ENCODE peak calls at places on chromosomes 3 and 15, in nine cellular contexts. One of them, this sample, is unnamed. For H3K4me1, the result is how much of the 10 kb centered on the place peaks cover.

GRCh38 chr15:100515758-100516157 is 13.0 kb downstream of the CERS3 start:
- DNase-seq in CD8-positive, alpha-beta memory T cell: no peak
- DNase-seq in adrenal gland: no peak
- DNase-seq in CD8-positive, alpha-beta T cell: no peak
- DNase-seq in upper lobe of right lung: no peak
- DNase-seq in A549: no peak
- DNase-seq in body of pancreas: no peak
- DNase-seq in IMR-90: no peak
- DNase-seq in heart left ventricle: no peak
- DNase-seq in this sample: peak

GRCh38 chr15:75823860-75824613 is 19.2 kb upstream of the UBE2Q2 start:
- DNase-seq in adrenal gland: no peak
- DNase-seq in CD8-positive, alpha-beta T cell: no peak
- DNase-seq in CD8-positive, alpha-beta memory T cell: no peak
- DNase-seq in heart left ventricle: no peak
- DNase-seq in upper lobe of right lung: no peak
- DNase-seq in A549: no peak
- DNase-seq in body of pancreas: peak
- DNase-seq in IMR-90: no peak
- DNase-seq in this sample: no peak

GRCh38 chr3:173275740-173276139 is 121.8 kb upstream of the NLGN1 start:
- DNase-seq in heart left ventricle: no peak
- DNase-seq in CD8-positive, alpha-beta T cell: no peak
- DNase-seq in CD8-positive, alpha-beta memory T cell: no peak
- DNase-seq in upper lobe of right lung: no peak
- DNase-seq in IMR-90: no peak
- DNase-seq in body of pancreas: no peak
- DNase-seq in adrenal gland: no peak
- DNase-seq in A549: no peak
- DNase-seq in this sample: no peak

GRCh38 chr15:100030586-100031249 is 297.5 kb upstream of the LYSMD4 start:
- DNase-seq in heart left ventricle: no peak
- DNase-seq in body of pancreas: no peak
- DNase-seq in A549: no peak
- DNase-seq in IMR-90: peak
- DNase-seq in CD8-positive, alpha-beta memory T cell: no peak
- DNase-seq in adrenal gland: no peak
- DNase-seq in upper lobe of right lung: no peak
- DNase-seq in CD8-positive, alpha-beta T cell: no peak
- DNase-seq in this sample: no peak

GRCh38 chr15:100332721-100333120 is 9.1 kb downstream of the ADAMTS17 start:
- DNase-seq in IMR-90: no peak
- DNase-seq in CD8-positive, alpha-beta memory T cell: no peak
- DNase-seq in A549: no peak
- DNase-seq in body of pancreas: no peak
- DNase-seq in adrenal gland: no peak
- DNase-seq in CD8-positive, alpha-beta T cell: no peak
- DNase-seq in upper lobe of right lung: no peak
- DNase-seq in heart left ventricle: no peak
- DNase-seq in this sample: no peak

GRCh38 chr15:74319596-74320357 is 47.7 kb downstream of the CYP11A1 start:
- DNase-seq in heart left ventricle: peak
- DNase-seq in CD8-positive, alpha-beta T cell: no peak
- DNase-seq in adrenal gland: no peak
- DNase-seq in body of pancreas: no peak
- DNase-seq in IMR-90: no peak
- DNase-seq in CD8-positive, alpha-beta memory T cell: no peak
- DNase-seq in upper lobe of right lung: no peak
- DNase-seq in A549: no peak
- DNase-seq in this sample: peak

GRCh38 chr15:88769161-88769971 is 33.9 kb upstream of the ACAN start:
- DNase-seq in IMR-90: peak
- DNase-seq in CD8-positive, alpha-beta T cell: no peak
- DNase-seq in heart left ventricle: no peak
- DNase-seq in A549: no peak
- DNase-seq in body of pancreas: no peak
- DNase-seq in adrenal gland: no peak
- DNase-seq in CD8-positive, alpha-beta memory T cell: no peak
- DNase-seq in upper lobe of right lung: no peak
- DNase-seq in this sample: no peak

GRCh38 chr3:120410541-120410940 is 40.3 kb downstream of the FSTL1 start:
- DNase-seq in body of pancreas: no peak
- DNase-seq in upper lobe of right lung: no peak
- DNase-seq in A549: no peak
- DNase-seq in CD8-positive, alpha-beta memory T cell: no peak
- DNase-seq in IMR-90: no peak
- DNase-seq in heart left ventricle: no peak
- DNase-seq in CD8-positive, alpha-beta T cell: no peak
- DNase-seq in adrenal gland: no peak
- DNase-seq in this sample: no peak

GRCh38 chr3:46078712-46079400 is 51.6 kb upstream of the XCR1 start:
- DNase-seq in upper lobe of right lung: peak
- DNase-seq in CD8-positive, alpha-beta T cell: peak
- DNase-seq in heart left ventricle: peak
- DNase-seq in CD8-positive, alpha-beta memory T cell: peak
- DNase-seq in adrenal gland: peak
- DNase-seq in IMR-90: peak
- DNase-seq in A549: peak
- DNase-seq in body of pancreas: peak
- DNase-seq in this sample: peak

GRCh38 chr15:101065570-101066221 is 146.5 kb downstream of the LRRK1 start:
- DNase-seq in CD8-positive, alpha-beta T cell: no peak
- DNase-seq in A549: no peak
- DNase-seq in heart left ventricle: no peak
- DNase-seq in adrenal gland: no peak
- DNase-seq in body of pancreas: no peak
- DNase-seq in upper lobe of right lung: peak
- DNase-seq in IMR-90: no peak
- DNase-seq in CD8-positive, alpha-beta memory T cell: no peak
- DNase-seq in this sample: no peak

GRCh38 chr3:197874064-197874463 is 75.9 kb upstream of the RPL35A start:
- DNase-seq in body of pancreas: no peak
- DNase-seq in IMR-90: no peak
- DNase-seq in CD8-positive, alpha-beta memory T cell: no peak
- DNase-seq in adrenal gland: no peak
- DNase-seq in CD8-positive, alpha-beta T cell: no peak
- DNase-seq in heart left ventricle: no peak
- DNase-seq in A549: no peak
- DNase-seq in upper lobe of right lung: no peak
- DNase-seq in this sample: no peak

GRCh38 chr3:14633819-14634424 is 17.6 kb upstream of the CCDC174 start:
- DNase-seq in CD8-positive, alpha-beta T cell: peak
- DNase-seq in IMR-90: peak
- DNase-seq in body of pancreas: peak
- DNase-seq in heart left ventricle: peak
- DNase-seq in A549: peak
- DNase-seq in CD8-positive, alpha-beta memory T cell: peak
- DNase-seq in adrenal gland: peak
- DNase-seq in upper lobe of right lung: peak
- DNase-seq in this sample: peak

DNA sequence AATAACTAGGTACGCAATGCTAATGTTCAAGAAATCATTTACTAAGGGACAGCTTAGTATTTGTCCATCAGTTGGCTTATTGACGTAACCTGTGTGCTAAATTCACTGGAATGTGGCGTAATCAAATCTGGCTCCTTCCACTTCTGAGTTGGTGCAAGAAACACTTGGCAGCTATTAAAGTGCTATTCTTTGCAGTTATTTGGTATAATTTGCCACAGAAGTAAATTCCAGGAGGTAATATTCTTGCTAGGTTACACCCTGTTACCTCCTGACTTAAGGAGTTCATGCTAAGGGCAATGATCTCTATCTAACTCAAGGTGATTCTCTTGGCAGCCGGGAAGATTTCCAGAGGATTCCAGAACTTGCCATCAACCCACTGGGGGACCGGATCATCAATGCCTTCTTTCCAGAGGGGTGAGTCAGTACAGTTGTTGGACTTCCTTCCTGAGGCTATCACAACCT is 25.5 kb downstream of the CHP1 start:
- DNase-seq in upper lobe of right lung: no peak
- DNase-seq in heart left ventricle: no peak
- DNase-seq in adrenal gland: no peak
- DNase-seq in body of pancreas: peak
- DNase-seq in A549: peak
- DNase-seq in CD8-positive, alpha-beta memory T cell: no peak
- DNase-seq in CD8-positive, alpha-beta T cell: no peak
- DNase-seq in IMR-90: no peak
- DNase-seq in this sample: no peak
- H3K4me1 ChIP-seq in upper lobe of right lung: under half
- H3K4me1 ChIP-seq in heart left ventricle: under half
- H3K4me1 ChIP-seq in adrenal gland: under half
- H3K4me1 ChIP-seq in body of pancreas: under half
- H3K4me1 ChIP-seq in A549: half or more
- H3K4me1 ChIP-seq in CD8-positive, alpha-beta memory T cell: under half
- H3K4me1 ChIP-seq in CD8-positive, alpha-beta T cell: under half
- H3K4me1 ChIP-seq in IMR-90: under half
- H3K4me1 ChIP-seq in this sample: under half

GRCh38 chr3:133578548-133579191 is 5.2 kb downstream of the CDV3 start:
- DNase-seq in adrenal gland: no peak
- DNase-seq in CD8-positive, alpha-beta memory T cell: no peak
- DNase-seq in heart left ventricle: no peak
- DNase-seq in upper lobe of right lung: no peak
- DNase-seq in body of pancreas: no peak
- DNase-seq in CD8-positive, alpha-beta T cell: no peak
- DNase-seq in IMR-90: peak
- DNase-seq in A549: peak
- DNase-seq in this sample: no peak

GRCh38 chr3:133573629-133574194 is at the start of gene CDV3:
- DNase-seq in heart left ventricle: no peak
- DNase-seq in CD8-positive, alpha-beta T cell: no peak
- DNase-seq in IMR-90: no peak
- DNase-seq in adrenal gland: no peak
- DNase-seq in upper lobe of right lung: no peak
- DNase-seq in A549: no peak
- DNase-seq in CD8-positive, alpha-beta memory T cell: no peak
- DNase-seq in body of pancreas: no peak
- DNase-seq in this sample: no peak

GRCh38 chr3:133574260-133574881 is 885 bp downstream of the CDV3 start:
- DNase-seq in CD8-positive, alpha-beta T cell: peak
- DNase-seq in A549: no peak
- DNase-seq in upper lobe of right lung: peak
- DNase-seq in IMR-90: peak
- DNase-seq in body of pancreas: peak
- DNase-seq in adrenal gland: peak
- DNase-seq in CD8-positive, alpha-beta memory T cell: peak
- DNase-seq in heart left ventricle: peak
- DNase-seq in this sample: peak

GRCh38 chr3:133575121-133575520 is 1.6 kb downstream of the CDV3 start:
- DNase-seq in heart left ventricle: no peak
- DNase-seq in upper lobe of right lung: no peak
- DNase-seq in A549: no peak
- DNase-seq in IMR-90: no peak
- DNase-seq in adrenal gland: no peak
- DNase-seq in CD8-positive, alpha-beta T cell: no peak
- DNase-seq in body of pancreas: no peak
- DNase-seq in CD8-positive, alpha-beta memory T cell: no peak
- DNase-seq in this sample: no peak

DNA sequence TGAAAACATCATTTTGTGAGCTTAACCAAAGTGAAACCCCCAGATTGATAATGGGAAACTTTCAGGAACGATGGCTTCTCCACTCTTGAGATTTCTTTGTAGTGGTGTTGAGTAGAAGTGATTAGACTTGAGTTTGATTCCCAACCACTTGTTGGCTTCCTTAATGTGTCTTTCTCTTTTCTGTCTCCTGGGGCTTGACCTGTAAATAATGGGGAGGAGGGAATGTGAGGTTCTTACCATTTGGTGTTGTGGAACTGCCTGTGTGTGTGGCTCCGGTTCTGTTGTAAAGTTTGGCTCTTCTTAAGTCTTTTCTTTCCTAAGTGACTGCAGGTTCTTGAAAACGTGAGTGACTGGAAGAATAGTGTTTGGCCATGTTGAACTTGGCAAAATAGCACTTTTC is 2.7 kb downstream of the CDV3 start:
- DNase-seq in IMR-90: no peak
- DNase-seq in heart left ventricle: no peak
- DNase-seq in CD8-positive, alpha-beta T cell: no peak
- DNase-seq in body of pancreas: no peak
- DNase-seq in A549: no peak
- DNase-seq in CD8-positive, alpha-beta memory T cell: no peak
- DNase-seq in upper lobe of right lung: no peak
- DNase-seq in adrenal gland: no peak
- DNase-seq in this sample: no peak
- H3K4me1 ChIP-seq in IMR-90: under half
- H3K4me1 ChIP-seq in heart left ventricle: under half
- H3K4me1 ChIP-seq in CD8-positive, alpha-beta T cell: half or more
- H3K4me1 ChIP-seq in body of pancreas: half or more
- H3K4me1 ChIP-seq in A549: under half
- H3K4me1 ChIP-seq in CD8-positive, alpha-beta memory T cell: half or more
- H3K4me1 ChIP-seq in upper lobe of right lung: half or more
- H3K4me1 ChIP-seq in adrenal gland: half or more
- H3K4me1 ChIP-seq in this sample: under half

GRCh38 chr15:40344631-40345120 is 3.9 kb upstream of the CCDC9B start:
- DNase-seq in CD8-positive, alpha-beta T cell: peak
- DNase-seq in IMR-90: peak
- DNase-seq in A549: peak
- DNase-seq in body of pancreas: peak
- DNase-seq in adrenal gland: peak
- DNase-seq in heart left ventricle: peak
- DNase-seq in upper lobe of right lung: peak
- DNase-seq in CD8-positive, alpha-beta memory T cell: peak
- DNase-seq in this sample: peak

GRCh38 chr15:40342421-40343313 is 1.9 kb upstream of the CCDC9B start:
- DNase-seq in CD8-positive, alpha-beta memory T cell: no peak
- DNase-seq in IMR-90: peak
- DNase-seq in A549: no peak
- DNase-seq in CD8-positive, alpha-beta T cell: no peak
- DNase-seq in adrenal gland: no peak
- DNase-seq in upper lobe of right lung: no peak
- DNase-seq in heart left ventricle: no peak
- DNase-seq in body of pancreas: no peak
- DNase-seq in this sample: no peak

GRCh38 chr15:40345225-40345866 is 4.6 kb upstream of the CCDC9B start:
- DNase-seq in heart left ventricle: no peak
- DNase-seq in A549: no peak
- DNase-seq in CD8-positive, alpha-beta T cell: no peak
- DNase-seq in upper lobe of right lung: no peak
- DNase-seq in body of pancreas: no peak
- DNase-seq in CD8-positive, alpha-beta memory T cell: no peak
- DNase-seq in IMR-90: no peak
- DNase-seq in adrenal gland: no peak
- DNase-seq in this sample: no peak

GRCh38 chr15:40344217-40344616 is 3.5 kb upstream of the CCDC9B start:
- DNase-seq in body of pancreas: no peak
- DNase-seq in A549: no peak
- DNase-seq in upper lobe of right lung: peak
- DNase-seq in CD8-positive, alpha-beta T cell: no peak
- DNase-seq in adrenal gland: no peak
- DNase-seq in IMR-90: peak
- DNase-seq in heart left ventricle: no peak
- DNase-seq in CD8-positive, alpha-beta memory T cell: no peak
- DNase-seq in this sample: no peak

GRCh38 chr15:40343512-40343911 is 2.8 kb upstream of the CCDC9B start:
- DNase-seq in upper lobe of right lung: no peak
- DNase-seq in body of pancreas: no peak
- DNase-seq in CD8-positive, alpha-beta T cell: no peak
- DNase-seq in A549: no peak
- DNase-seq in heart left ventricle: peak
- DNase-seq in adrenal gland: no peak
- DNase-seq in IMR-90: peak
- DNase-seq in CD8-positive, alpha-beta memory T cell: no peak
- DNase-seq in this sample: peak
- H3K4me1 ChIP-seq in upper lobe of right lung: half or more
- H3K4me1 ChIP-seq in body of pancreas: under half
- H3K4me1 ChIP-seq in CD8-positive, alpha-beta T cell: under half
- H3K4me1 ChIP-seq in A549: half or more
- H3K4me1 ChIP-seq in heart left ventricle: under half
- H3K4me1 ChIP-seq in adrenal gland: under half
- H3K4me1 ChIP-seq in IMR-90: under half
- H3K4me1 ChIP-seq in CD8-positive, alpha-beta memory T cell: under half
- H3K4me1 ChIP-seq in this sample: under half

GRCh38 chr3:126523745-126524428 is at the start of gene CHST13:
- DNase-seq in CD8-positive, alpha-beta memory T cell: no peak
- DNase-seq in upper lobe of right lung: peak
- DNase-seq in heart left ventricle: no peak
- DNase-seq in body of pancreas: peak
- DNase-seq in IMR-90: peak
- DNase-seq in adrenal gland: no peak
- DNase-seq in A549: peak
- DNase-seq in CD8-positive, alpha-beta T cell: no peak
- DNase-seq in this sample: peak
- H3K4me1 ChIP-seq in CD8-positive, alpha-beta memory T cell: under half
- H3K4me1 ChIP-seq in upper lobe of right lung: under half
- H3K4me1 ChIP-seq in heart left ventricle: under half
- H3K4me1 ChIP-seq in body of pancreas: under half
- H3K4me1 ChIP-seq in IMR-90: under half
- H3K4me1 ChIP-seq in adrenal gland: under half
- H3K4me1 ChIP-seq in A549: under half
- H3K4me1 ChIP-seq in CD8-positive, alpha-beta T cell: under half
- H3K4me1 ChIP-seq in this sample: under half

This sample was measured in psoas muscle.